ENCODE peak calls at places on chromosomes 11 and 22, in ten cellular contexts. S, M, R, C, L, D, N, F, G and O are unnamed samples.

GRCh38 chr11:66579017-66579606 is 10.7 kb upstream of the CTSF start:
- DNase-seq in L (peak), G (no peak), S (peak), R (peak), C (peak), D (no peak), M (peak), F (peak), N (peak), O (peak)

GRCh38 chr11:130383363-130384168 is 44.8 kb downstream of the ADAMTS8 start:
- DNase-seq in F (no peak), N (peak), R (no peak), L (no peak), G (peak), S (no peak), D (no peak), C (no peak), M (no peak), O (no peak)

GRCh38 chr11:16791494-16791961 is 53.1 kb downstream of the C11orf58 start:
- DNase-seq in F (peak), D (no peak), M (no peak), N (peak), C (no peak), R (no peak), S (no peak), G (no peak), L (peak), O (no peak)

GRCh38 chr11:92739020-92739419 is 230.4 kb upstream of the MTNR1B start:
- DNase-seq in C (no peak), R (no peak), N (no peak), S (no peak), F (no peak), M (no peak), L (no peak), G (no peak), D (no peak), O (no peak)

GRCh38 chr11:83039566-83039965 is 32.1 kb downstream of the RAB30 start:
- DNase-seq in G (no peak), S (no peak), C (no peak), R (no peak), D (no peak), M (no peak), F (no peak), N (no peak), L (no peak), O (no peak)

GRCh38 chr11:122138759-122139594 is 23.0 kb upstream of the BLID start:
- DNase-seq in R (no peak), F (no peak), N (no peak), C (no peak), S (no peak), G (no peak), M (no peak), D (no peak), L (no peak), O (no peak)

GRCh38 chr11:6604081-6604626 is 580 bp downstream of the ILK start:
- DNase-seq in N (peak), S (peak), D (no peak), F (peak), M (peak), R (peak), G (no peak), L (peak), C (peak), O (peak)

GRCh38 chr11:17597770-17598169 is 50.7 kb downstream of the OTOG start:
- DNase-seq in N (no peak), R (no peak), S (peak), D (no peak), L (no peak), M (peak), C (no peak), F (peak), G (no peak), O (peak)

GRCh38 chr22:25774575-25775026 is 32.6 kb downstream of the MYO18B start:
- DNase-seq in D (no peak), N (no peak), C (peak), M (no peak), L (no peak), S (no peak), G (no peak), R (no peak), F (no peak), O (no peak)

GRCh38 chr22:44132724-44133123 is 48.0 kb upstream of the PARVG start:
- DNase-seq in D (no peak), N (no peak), G (no peak), S (peak), R (no peak), C (no peak), F (no peak), M (no peak), L (no peak), O (no peak)

GRCh38 chr11:64865286-64866172 is 12.9 kb downstream of the EHD1 start:
- DNase-seq in N (no peak), S (no peak), R (no peak), G (no peak), C (no peak), M (no peak), D (no peak), L (no peak), F (no peak), O (no peak)

GRCh38 chr11:77401486-77402217 is 72.2 kb downstream of the PAK1 start:
- DNase-seq in C (no peak), L (no peak), R (no peak), G (no peak), M (no peak), D (no peak), N (no peak), S (no peak), F (no peak), O (no peak)

GRCh38 chr11:105937331-105937730 is 84.7 kb downstream of the MSANTD4 start:
- DNase-seq in L (peak), F (no peak), C (no peak), S (no peak), M (no peak), D (no peak), R (no peak), N (no peak), G (no peak), O (no peak)

GRCh38 chr22:19703869-19704268 is 10.4 kb upstream of the SEPTIN5 start:
- DNase-seq in M (no peak), N (no peak), F (peak), C (no peak), S (peak), R (no peak), L (no peak), G (no peak), D (no peak), O (no peak)

GRCh38 chr11:83054904-83055380 is 16.8 kb downstream of the RAB30 start:
- DNase-seq in M (no peak), D (no peak), F (no peak), G (no peak), S (no peak), N (peak), C (no peak), L (no peak), R (no peak), O (no peak)

GRCh38 chr11:59800390-59801037 is 10.1 kb downstream of the MRPL16 start:
- DNase-seq in C (no peak), N (no peak), L (no peak), R (peak), G (no peak), D (no peak), S (no peak), M (no peak), F (no peak), O (no peak)

GRCh38 chr11:116330439-116331185 is 442.2 kb downstream of the BUD13 start:
- DNase-seq in L (no peak), D (no peak), C (no peak), F (peak), M (no peak), G (no peak), S (no peak), R (no peak), N (no peak), O (no peak)

GRCh38 chr11:72229336-72229924 is 4.9 kb downstream of the INPPL1 start:
- DNase-seq in M (no peak), S (no peak), G (no peak), F (peak), C (no peak), L (no peak), D (no peak), R (no peak), N (no peak), O (peak)

GRCh38 chr11:92657226-92657625 is 312.2 kb upstream of the MTNR1B start:
- DNase-seq in F (no peak), M (no peak), G (no peak), L (no peak), C (no peak), D (no peak), R (no peak), S (no peak), N (no peak), O (no peak)

GRCh38 chr22:44451016-44451415 is 47.0 kb downstream of the RTL6 start:
- DNase-seq in N (no peak), G (no peak), L (no peak), S (no peak), R (no peak), M (no peak), F (peak), C (no peak), D (no peak), O (peak)

GRCh38 chr22:47200273-47201051 is 438.0 kb downstream of the TBC1D22A start:
- DNase-seq in G (no peak), M (peak), D (no peak), N (no peak), F (no peak), L (no peak), C (no peak), S (peak), R (no peak), O (peak)

GRCh38 chr11:6022954-6023353 is 7.6 kb downstream of the OR56A1 start:
- DNase-seq in R (no peak), C (no peak), D (peak), N (peak), G (no peak), M (no peak), S (no peak), F (no peak), L (peak), O (no peak)

GRCh38 chr11:61007971-61008896 is 36.8 kb downstream of the CD6 start:
- DNase-seq in G (peak), S (no peak), R (no peak), N (no peak), F (no peak), L (no peak), D (no peak), M (no peak), C (peak), O (no peak)

GRCh38 chr11:63494936-63495335 is 4.0 kb upstream of the PLAAT5 start:
- DNase-seq in G (no peak), D (no peak), C (no peak), N (no peak), L (no peak), M (no peak), R (no peak), S (no peak), F (no peak), O (peak)

GRCh38 chr11:17803751-17804334 is 69.3 kb downstream of the KCNC1 start:
- DNase-seq in D (no peak), M (no peak), S (no peak), N (no peak), C (no peak), G (no peak), L (no peak), F (no peak), R (no peak), O (no peak)

GRCh38 chr11:2660357-2660939 is 39.3 kb downstream of the KCNQ1OT1 start:
- DNase-seq in C (no peak), S (no peak), N (no peak), R (no peak), F (no peak), M (no peak), D (no peak), G (no peak), L (peak), O (no peak)

GRCh38 chr11:31645747-31646146 is 136.2 kb downstream of the ELP4 start:
- DNase-seq in S (no peak), R (no peak), C (no peak), F (no peak), N (peak), D (no peak), G (no peak), L (peak), M (no peak), O (no peak)

GRCh38 chr11:2787816-2788750 is 88.3 kb upstream of the KCNQ1OT1 start:
- DNase-seq in L (no peak), N (peak), C (no peak), S (peak), D (no peak), F (peak), R (peak), M (no peak), G (no peak), O (peak)

GRCh38 chr11:33747969-33748368 is 11.7 kb upstream of the CD59 start:
- DNase-seq in R (no peak), S (no peak), D (no peak), G (no peak), N (no peak), M (no peak), L (no peak), F (no peak), C (no peak), O (no peak)

GRCh38 chr11:125244166-125244565 is 79.6 kb downstream of the PKNOX2 start:
- DNase-seq in S (no peak), G (no peak), D (no peak), L (no peak), F (no peak), C (no peak), M (no peak), N (no peak), R (no peak), O (no peak)

GRCh38 chr11:61961570-61962212 is 5.7 kb downstream of the FTH1 start:
- DNase-seq in C (no peak), D (no peak), L (peak), R (peak), M (peak), S (peak), F (no peak), G (no peak), N (peak), O (peak)

GRCh38 chr22:43553451-43554258 is 141.8 kb downstream of the MPPED1 start:
- DNase-seq in F (no peak), L (no peak), D (no peak), C (no peak), G (no peak), S (peak), R (no peak), M (no peak), N (no peak), O (no peak)

GRCh38 chr11:61618991-61619390 is 38.1 kb upstream of the SYT7 start:
- DNase-seq in R (no peak), L (no peak), N (no peak), F (no peak), D (no peak), S (no peak), C (no peak), M (no peak), G (no peak), O (no peak)

GRCh38 chr11:117345039-117345438 is 17.4 kb downstream of the CEP164 start:
- DNase-seq in F (no peak), M (no peak), C (no peak), D (no peak), G (no peak), N (no peak), L (no peak), R (no peak), S (no peak), O (no peak)

GRCh38 chr11:63896071-63896470 is 20.9 kb downstream of the RCOR2 start:
- DNase-seq in L (no peak), C (no peak), R (peak), D (no peak), S (no peak), N (no peak), G (no peak), M (no peak), F (peak), O (peak)

DNA sequence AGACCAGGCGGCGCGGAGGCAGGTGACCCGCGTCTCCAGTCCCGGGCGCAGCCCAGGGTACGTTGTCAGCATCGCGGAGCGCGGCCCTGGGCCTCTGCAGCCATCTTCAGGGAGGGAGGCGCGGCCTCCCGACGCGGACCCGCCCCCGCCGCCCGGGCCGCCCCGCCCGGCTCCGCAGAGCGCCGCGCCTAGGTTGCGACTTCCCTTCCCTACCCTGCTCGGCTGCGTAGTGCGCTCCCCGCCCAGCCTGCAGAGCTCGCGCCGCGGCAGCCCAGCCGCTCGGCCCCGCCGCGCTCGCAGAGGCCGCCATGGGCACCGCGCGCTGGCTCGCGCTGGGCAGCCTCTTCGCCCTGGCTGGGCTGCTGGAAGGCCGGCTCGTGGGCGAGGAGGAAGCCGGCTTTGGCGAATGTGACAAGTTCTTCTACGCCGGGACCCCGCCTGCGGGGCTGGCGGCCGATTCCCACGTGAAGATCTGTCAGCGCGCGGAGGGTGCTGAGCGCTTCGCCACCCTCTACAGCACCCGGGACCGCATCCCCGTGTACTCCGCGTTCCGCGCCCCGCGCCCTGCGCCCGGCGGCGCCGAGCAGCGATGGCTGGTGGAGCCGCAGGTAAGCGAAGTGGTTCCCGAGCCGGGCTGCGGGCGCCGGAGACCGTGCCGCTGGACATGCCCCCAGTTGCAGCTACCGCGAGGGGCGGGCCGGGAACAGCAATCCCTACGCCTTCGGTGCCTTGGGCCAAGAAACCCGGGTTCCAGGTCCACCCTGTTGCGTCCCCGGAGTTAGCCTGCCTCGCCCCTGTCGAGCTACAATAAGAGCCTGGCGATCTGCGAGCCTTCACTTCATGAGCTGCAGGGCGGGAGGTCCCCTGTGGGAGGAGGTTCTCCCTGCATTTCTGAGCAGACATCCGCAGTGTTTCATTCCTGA is at the start of gene ENDOD1:
- DNase-seq in R (peak), M (peak), C (peak), L (peak), G (no peak), F (peak), D (no peak), S (peak), N (peak), O (peak)
- TF ChIP-seq EP300 in R (no peak), M (no peak), C (no peak), L (no peak), G (no peak), F (no peak), D (no peak), S (no peak), N (no peak), O (no peak)

GRCh38 chr11:29616611-29617010 is 400.2 kb downstream of the KCNA4 start:
- DNase-seq in N (no peak), C (no peak), R (no peak), S (no peak), M (no peak), D (no peak), G (no peak), L (no peak), F (no peak), O (no peak)
- TF ChIP-seq EP300 in N (no peak), C (no peak), R (no peak), S (no peak), M (no peak), D (no peak), G (no peak), L (no peak), F (no peak), O (no peak)

GRCh38 chr22:31244943-31245451 is 32.9 kb downstream of the LIMK2 start:
- DNase-seq in L (no peak), C (no peak), D (no peak), N (no peak), M (no peak), S (no peak), F (no peak), R (no peak), G (no peak), O (no peak)

GRCh38 chr22:31241200-31241599 is 29.1 kb downstream of the LIMK2 start:
- DNase-seq in S (no peak), M (no peak), G (no peak), D (no peak), F (no peak), N (peak), R (no peak), C (no peak), L (no peak), O (no peak)

GRCh38 chr22:31241936-31242335 is 29.8 kb downstream of the LIMK2 start:
- DNase-seq in F (no peak), R (no peak), C (no peak), M (no peak), L (no peak), N (no peak), D (no peak), S (no peak), G (no peak), O (no peak)

GRCh38 chr22:31244044-31244942 is 32.2 kb downstream of the LIMK2 start:
- DNase-seq in F (no peak), R (no peak), N (peak), G (peak), C (peak), D (no peak), L (peak), S (no peak), M (no peak), O (no peak)

GRCh38 chr22:31243339-31244043 is 31.4 kb downstream of the LIMK2 start:
- DNase-seq in L (peak), S (no peak), G (no peak), M (no peak), C (no peak), D (no peak), N (no peak), R (no peak), F (no peak), O (no peak)
- TF ChIP-seq EP300 in L (no peak), S (no peak), G (no peak), M (no peak), C (no peak), D (no peak), N (no peak), R (no peak), F (no peak), O (no peak)

DNA sequence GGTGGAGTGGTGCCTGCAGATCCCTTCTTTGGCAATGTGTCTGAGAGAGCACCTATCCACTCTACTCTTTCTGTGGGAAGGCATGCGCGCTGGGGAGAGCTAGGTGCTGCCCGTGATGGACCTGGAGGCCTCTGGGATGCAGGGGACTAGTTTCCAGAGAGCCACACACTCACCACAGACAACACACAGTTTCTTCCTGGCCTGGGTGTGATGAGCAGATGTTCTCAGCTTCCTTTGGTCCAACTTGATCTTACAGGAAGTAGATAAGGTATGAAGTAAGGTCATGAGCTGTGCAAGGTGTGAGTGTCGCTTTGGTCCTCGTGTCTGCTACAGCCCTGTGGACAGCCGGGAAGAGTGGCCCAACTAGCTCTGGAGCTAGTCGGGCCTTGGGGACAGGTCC is 27.3 kb upstream of the SUSD2 start:
- DNase-seq in R (no peak), N (no peak), D (no peak), C (no peak), G (no peak), S (no peak), L (no peak), M (no peak), F (no peak), O (no peak)
- TF ChIP-seq EP300 in R (no peak), N (no peak), D (no peak), C (no peak), G (no peak), S (no peak), L (no peak), M (no peak), F (no peak), O (no peak)

DNA sequence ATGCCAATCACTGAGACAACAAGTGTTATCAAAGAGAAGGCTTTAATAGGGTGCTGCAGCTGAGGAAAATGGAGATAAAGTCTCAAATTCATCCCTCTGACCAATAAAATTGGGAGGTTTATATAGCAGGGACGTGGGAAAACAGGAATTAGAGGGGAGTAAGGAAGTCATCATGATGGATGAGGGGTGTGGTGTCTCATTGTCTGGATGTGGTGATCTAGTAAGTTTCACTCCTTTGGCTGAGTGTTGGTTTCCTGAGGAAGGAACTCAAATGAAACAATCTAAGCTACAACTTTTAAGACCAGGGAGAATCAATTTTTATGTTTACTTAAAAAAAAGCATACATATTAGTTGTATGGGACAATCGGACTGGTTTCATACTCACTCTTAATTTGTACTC is 491.0 kb upstream of the KIRREL3 start:
- DNase-seq in G (no peak), R (no peak), S (no peak), M (no peak), L (no peak), N (no peak), D (no peak), F (no peak), C (no peak), O (no peak)
- TF ChIP-seq EP300 in G (no peak), R (no peak), S (no peak), M (no peak), L (no peak), N (no peak), D (no peak), F (no peak), C (no peak), O (no peak)

GRCh38 chr11:11787305-11788066 is 54.3 kb upstream of the USP47 start:
- DNase-seq in G (no peak), D (peak), L (peak), R (peak), S (peak), M (peak), C (peak), N (peak), F (peak), O (peak)
- TF ChIP-seq EP300 in G (no peak), D (no peak), L (no peak), R (no peak), S (no peak), M (no peak), C (no peak), N (no peak), F (no peak), O (no peak)

GRCh38 chr22:49255741-49256318 is 571.8 kb downstream of the BRD1 start:
- DNase-seq in N (no peak), C (no peak), G (no peak), L (no peak), F (no peak), M (no peak), R (no peak), S (no peak), D (no peak), O (peak)
- TF ChIP-seq EP300 in N (no peak), C (no peak), G (no peak), L (no peak), F (no peak), M (no peak), R (no peak), S (no peak), D (no peak), O (no peak)

GRCh38 chr22:36584666-36585065 is 55.7 kb upstream of the EIF3D start:
- DNase-seq in L (no peak), F (no peak), S (no peak), G (no peak), C (no peak), D (no peak), N (no peak), R (no peak), M (no peak), O (no peak)
- TF ChIP-seq EP300 in L (no peak), F (no peak), S (no peak), G (no peak), C (no peak), D (no peak), N (no peak), R (no peak), M (no peak), O (no peak)